ENCODE peak calls at places on chromosome 20, in ten cellular contexts. F, R, L, Z, B, V, W, I, C and D are unnamed samples.

GRCh38 chr20:22496817-22497216 is 87.6 kb downstream of the FOXA2 start:
- DNase-seq in Z (no peak), R (no peak), F (no peak), B (no peak), I (no peak), C (no peak), L (no peak), V (no peak), W (no peak), D (no peak)

GRCh38 chr20:49230575-49231211 is 11.5 kb downstream of the DDX27 start:
- DNase-seq in V (no peak), I (peak; percentile 16), R (no peak), W (peak; percentile 25), C (no peak), F (no peak), B (no peak), Z (peak; percentile 82), L (peak; percentile 74), D (no peak)

GRCh38 chr20:45629496-45630100 is at the start of gene WFDC10A:
- DNase-seq in B (peak; percentile 44), R (no peak), V (no peak), Z (no peak), I (peak; percentile 49), F (peak; percentile 72), W (peak; percentile 47), L (no peak), C (peak; percentile 60), D (peak; percentile 53)

GRCh38 chr20:5434116-5434515 is 117.4 kb upstream of the PROKR2 start:
- DNase-seq in C (no peak), B (no peak), L (no peak), Z (no peak), R (no peak), F (no peak), I (no peak), V (no peak), W (no peak), D (no peak)

GRCh38 chr20:1322511-1323245 is 6.3 kb downstream of the SDCBP2 start:
- DNase-seq in R (peak; percentile 66), Z (peak; percentile 70), F (peak; percentile 57), B (no peak), W (peak; percentile 20), V (no peak), L (no peak), I (peak; percentile 99), C (peak; percentile 58), D (no peak)

GRCh38 chr20:53579581-53580375 is 13.9 kb downstream of the ZNF217 start:
- DNase-seq in V (no peak), L (no peak), R (no peak), C (no peak), W (peak; percentile 38), I (peak; percentile 60), B (peak; percentile 25), Z (no peak), F (peak; percentile 36), D (no peak)

GRCh38 chr20:10125757-10126156 is 91.0 kb downstream of the ANKEF1 start:
- DNase-seq in W (no peak), R (no peak), C (peak; percentile 35), B (no peak), L (no peak), F (no peak), I (peak; percentile 21), V (no peak), Z (no peak), D (no peak)

GRCh38 chr20:5215592-5216304 is 88.9 kb downstream of the CDS2 start:
- DNase-seq in Z (no peak), W (no peak), F (no peak), C (no peak), L (no peak), R (no peak), I (peak; percentile 33), V (no peak), B (no peak), D (no peak)

GRCh38 chr20:53751394-53752368 is 158.0 kb upstream of the ZNF217 start:
- DNase-seq in R (peak; percentile 38), F (peak; percentile 22), B (peak; percentile 24), V (no peak), Z (no peak), C (no peak), W (peak; percentile 26), L (no peak), I (no peak), D (no peak)

GRCh38 chr20:3658708-3659491 is 4.3 kb downstream of the GFRA4 start:
- DNase-seq in R (no peak), F (peak; percentile 6), I (no peak), W (no peak), B (no peak), C (peak; percentile 3), Z (peak; percentile 39), V (no peak), L (no peak), D (peak; percentile 1)

GRCh38 chr20:63956664-63957003 is 418 bp upstream of the UCKL1 start:
- DNase-seq in W (no peak), F (no peak), V (no peak), L (no peak), R (no peak), C (no peak), Z (no peak), B (no peak), I (no peak), D (no peak)

DNA sequence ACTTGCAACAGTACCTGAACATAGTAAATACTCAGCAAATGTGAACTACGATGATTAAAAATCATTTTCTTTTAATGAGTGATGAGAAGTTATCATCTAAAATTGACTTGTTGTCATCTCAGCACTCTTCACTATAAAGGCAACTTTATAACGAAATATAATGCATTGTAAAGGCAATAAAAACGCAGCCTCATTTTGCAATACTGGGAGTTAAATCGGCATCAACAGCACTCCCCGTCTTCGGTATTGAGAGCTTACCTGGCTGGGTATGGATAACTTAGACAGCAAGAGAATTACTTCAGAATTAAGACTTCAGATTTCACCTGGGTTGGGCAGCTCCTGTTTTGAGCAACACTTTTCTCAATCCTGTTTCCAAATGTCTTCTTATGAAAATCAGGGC is 20.8 kb downstream of the NKX2-2 start:
- DNase-seq in W (no peak), I (no peak), C (no peak), Z (no peak), B (no peak), R (no peak), L (no peak), V (no peak), F (no peak), D (no peak)
- TF ChIP-seq CTCF in W (no peak), I (no peak), C (no peak), Z (no peak), B (no peak), R (no peak), L (no peak), V (no peak), F (no peak), D (no peak)

DNA sequence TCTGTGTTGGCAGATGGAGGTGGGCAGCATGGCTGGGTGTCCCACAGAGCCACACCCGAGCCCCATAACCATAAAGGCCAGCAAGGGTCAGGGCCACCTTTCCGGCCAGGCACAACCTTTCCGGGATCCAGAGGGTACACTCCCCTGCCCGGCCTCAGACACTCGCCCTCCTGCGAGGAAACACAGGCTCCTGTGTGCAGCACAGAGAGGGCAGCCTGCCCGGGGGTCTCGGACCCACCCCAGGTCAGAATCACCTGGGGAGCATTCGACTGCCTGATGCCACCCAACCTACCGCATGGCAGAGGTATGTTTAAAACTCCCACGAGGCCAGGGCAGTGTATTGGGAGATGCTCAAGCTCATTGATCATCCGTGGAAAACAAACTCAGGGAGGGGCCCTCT is 260.3 kb downstream of the TAF4 start:
- DNase-seq in W (no peak), V (no peak), L (no peak), B (no peak), Z (peak; percentile 31), R (no peak), I (no peak), C (no peak), F (no peak), D (no peak)
- H3K27ac ChIP-seq in W (no peak overlapping the region), V (no peak overlapping the region), L (no peak overlapping the region), B (no peak overlapping the region), Z (no peak overlapping the region), R (no peak overlapping the region), I (no peak overlapping the region), C (no peak overlapping the region), F (no peak overlapping the region), D (no peak overlapping the region)

DNA sequence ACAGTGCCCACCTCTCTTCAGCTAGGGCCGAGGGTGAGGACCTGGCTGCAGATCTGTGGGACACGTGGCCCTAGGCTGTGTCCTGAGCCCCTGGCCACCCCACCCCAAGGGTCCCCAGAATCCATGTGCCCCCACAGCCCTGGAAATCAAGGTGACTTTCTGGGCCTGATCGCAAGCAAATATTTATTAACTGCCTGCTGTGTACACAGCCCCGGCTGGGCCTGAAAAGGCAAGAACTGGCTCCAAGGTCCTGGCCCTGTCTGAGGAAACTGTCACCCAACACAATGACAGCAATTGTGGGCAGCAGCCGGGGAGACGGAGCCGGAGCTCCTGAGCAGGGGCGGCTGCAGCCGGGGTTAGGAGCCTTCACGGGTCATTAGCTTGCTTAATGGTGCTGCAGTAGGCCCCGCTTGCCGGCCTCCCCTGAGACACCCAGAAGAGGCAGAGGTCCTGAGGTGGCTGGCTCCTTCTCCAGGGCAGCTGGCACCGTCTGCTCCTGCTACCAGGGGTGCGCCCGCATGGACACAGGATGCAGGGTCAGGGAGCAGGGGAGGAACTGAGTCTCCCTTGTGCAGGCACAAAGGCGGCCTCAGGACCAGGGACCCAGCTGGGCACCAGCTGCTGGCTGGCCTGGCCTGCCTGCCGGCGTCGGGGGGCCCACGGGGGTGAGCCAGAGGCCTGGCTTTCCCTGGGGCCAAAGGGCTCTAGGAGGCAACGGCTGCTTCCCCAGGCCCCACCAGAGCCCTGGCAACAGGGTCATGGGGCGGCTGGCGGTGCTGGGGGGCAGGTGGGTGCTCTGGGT is 24.1 kb downstream of the NPEPL1 start:
- DNase-seq in I (no peak), F (no peak), Z (peak; percentile 63), L (no peak), V (peak; percentile 42), B (peak; percentile 24), R (no peak), C (peak; percentile 14), W (peak; percentile 6), D (peak; percentile 18)
- TF ChIP-seq POLR2A in I (no peak), F (no peak), Z (no peak), L (no peak), V (no peak), B (no peak), R (no peak), C (no peak), W (no peak), D (no peak)

GRCh38 chr20:37396520-37397075 is 50.7 kb downstream of the SRC start:
- DNase-seq in L (no peak), W (no peak), B (no peak), C (no peak), V (peak; percentile 46), Z (no peak), I (no peak), R (no peak), F (no peak), D (no peak)

GRCh38 chr20:37395921-37396519 is 50.1 kb downstream of the SRC start:
- DNase-seq in I (no peak), V (peak; percentile 52), F (no peak), Z (no peak), W (no peak), L (no peak), C (no peak), B (no peak), R (no peak), D (no peak)

GRCh38 chr20:37397954-37398749 is 52.2 kb downstream of the SRC start:
- DNase-seq in B (no peak), W (no peak), C (no peak), I (no peak), L (no peak), F (no peak), R (no peak), Z (no peak), V (peak; percentile 48), D (no peak)

GRCh38 chr20:37398750-37399621 is 53.0 kb downstream of the SRC start:
- DNase-seq in R (no peak), I (no peak), L (no peak), W (no peak), V (peak; percentile 61), Z (no peak), C (peak; percentile 86), F (no peak), B (no peak), D (no peak)

GRCh38 chr20:37397076-37397953 is 51.4 kb downstream of the SRC start:
- DNase-seq in Z (no peak), L (no peak), F (no peak), R (no peak), C (no peak), W (no peak), V (peak; percentile 46), I (no peak), B (no peak), D (no peak)
- TF ChIP-seq CTCF in Z (no peak), L (no peak), F (no peak), R (no peak), C (no peak), W (no peak), V (no peak), I (no peak), B (no peak), D (no peak)